ENCODE peak calls at places on chromosomes 6 and 20, in nine cellular contexts. U is ovary, C is transverse colon, V is K562, I is stomach, S is sigmoid colon, Y is H1, K is GM12878, R is upper lobe of left lung. X is an unnamed sample.

GRCh38 chr6:125983246-125983945 is 2.9 kb upstream of the TRMT11 start:
- DNase-seq in Y (no peak), S (no peak), R (no peak), I (no peak), V (no peak), U (no peak), C (no peak), K (no peak), X (no peak)

GRCh38 chr6:8513174-8513573 is 77.8 kb upstream of the SLC35B3 start:
- DNase-seq in S (no peak), K (no peak), V (no peak), Y (no peak), C (no peak), I (no peak), R (no peak), U (no peak), X (no peak)

GRCh38 chr6:25354078-25354940 is 75.1 kb downstream of the CARMIL1 start:
- DNase-seq in U (no peak), R (no peak), I (no peak), K (no peak), S (no peak), Y (no peak), V (no peak), C (no peak), X (no peak)

GRCh38 chr6:11062083-11062482 is 18.0 kb upstream of the ELOVL2 start:
- DNase-seq in I (no peak), C (no peak), K (no peak), Y (no peak), U (no peak), V (no peak), R (no peak), S (no peak), X (no peak)

GRCh38 chr20:61002090-61002489 is 250.0 kb upstream of the CDH4 start:
- DNase-seq in I (no peak), V (no peak), Y (no peak), C (no peak), U (no peak), K (no peak), R (no peak), S (no peak), X (no peak)

GRCh38 chr6:47651505-47651944 is 46.9 kb upstream of the ADGRF4 start:
- DNase-seq in S (no peak), U (no peak), V (no peak), C (no peak), I (no peak), K (no peak), Y (no peak), R (no peak), X (no peak)

GRCh38 chr6:166448432-166448831 is 65.7 kb upstream of the MPC1 start:
- DNase-seq in V (no peak), C (no peak), U (no peak), Y (no peak), K (no peak), R (no peak), S (no peak), I (peak), X (no peak)

GRCh38 chr6:150324044-150324443 is 44.8 kb upstream of the IYD start:
- DNase-seq in C (no peak), I (no peak), V (no peak), R (no peak), U (no peak), Y (no peak), K (no peak), S (no peak), X (no peak)

GRCh38 chr6:133835901-133836300 is 53.0 kb upstream of the TCF21 start:
- DNase-seq in K (no peak), R (no peak), I (no peak), C (no peak), U (no peak), S (no peak), V (no peak), Y (no peak), X (no peak)

GRCh38 chr6:167760979-167761793 is 65.5 kb upstream of the AFDN start:
- DNase-seq in V (no peak), S (peak), Y (no peak), K (no peak), C (no peak), I (peak), U (peak), R (no peak), X (peak)

GRCh38 chr20:38168791-38169589 is 3.9 kb upstream of the TGM2 start:
- DNase-seq in U (no peak), Y (no peak), R (no peak), K (no peak), S (no peak), I (peak), V (no peak), C (no peak), X (no peak)

GRCh38 chr6:40409143-40409542 is 178.0 kb downstream of the LRFN2 start:
- DNase-seq in C (no peak), R (no peak), I (no peak), U (no peak), Y (no peak), V (no peak), K (no peak), S (no peak), X (no peak)

GRCh38 chr20:23332467-23332866 is 18.1 kb upstream of the NXT1 start:
- DNase-seq in C (no peak), V (no peak), K (no peak), Y (no peak), U (no peak), S (peak), R (no peak), I (no peak), X (no peak)

GRCh38 chr6:90304308-90304707 is 7.7 kb upstream of the BACH2 start:
- DNase-seq in S (no peak), K (no peak), C (no peak), V (no peak), I (no peak), Y (no peak), R (no peak), U (no peak), X (no peak)

GRCh38 chr6:37699138-37699766 is 1.6 kb upstream of the MDGA1 start:
- DNase-seq in C (peak), R (peak), U (no peak), K (no peak), S (no peak), I (peak), V (no peak), Y (no peak), X (no peak)

GRCh38 chr6:135266675-135267074 is 85.6 kb downstream of the MYB start:
- DNase-seq in R (no peak), I (no peak), Y (no peak), S (no peak), U (no peak), K (no peak), V (no peak), C (peak), X (no peak)

GRCh38 chr6:6825153-6825847 is 236.8 kb downstream of the LY86 start:
- DNase-seq in U (no peak), Y (no peak), C (peak), I (peak), V (no peak), R (no peak), K (no peak), S (no peak), X (no peak)

GRCh38 chr6:52285174-52286068 is 879 bp upstream of the MCM3 start:
- DNase-seq in K (no peak), S (no peak), V (peak), I (no peak), R (no peak), C (no peak), Y (no peak), U (no peak), X (no peak)

GRCh38 chr6:96186516-96187195 is 170.9 kb downstream of the FUT9 start:
- DNase-seq in R (no peak), V (no peak), C (no peak), S (no peak), U (no peak), K (no peak), I (no peak), Y (no peak), X (no peak)

GRCh38 chr6:150320450-150320849 is 48.4 kb upstream of the IYD start:
- DNase-seq in R (no peak), I (peak), C (no peak), V (no peak), Y (no peak), K (no peak), S (no peak), U (peak), X (no peak)

GRCh38 chr6:157941101-157941863 is 40.4 kb upstream of the SYNJ2 start:
- DNase-seq in U (no peak), Y (no peak), S (no peak), K (no peak), I (no peak), R (no peak), C (no peak), V (no peak), X (no peak)

GRCh38 chr6:66522864-66523263 is 815.8 kb upstream of the EYS start:
- DNase-seq in I (no peak), U (no peak), R (no peak), V (no peak), C (no peak), S (no peak), Y (no peak), K (no peak), X (no peak)

GRCh38 chr20:3420211-3420707 is 12.8 kb upstream of the DNAAF9 start:
- DNase-seq in K (peak), Y (no peak), V (no peak), U (no peak), S (peak), R (no peak), C (peak), I (no peak), X (no peak)

GRCh38 chr6:140264451-140264850 is 890.0 kb upstream of the CITED2 start:
- DNase-seq in K (no peak), I (no peak), V (no peak), Y (no peak), U (no peak), S (no peak), R (no peak), C (no peak), X (no peak)

GRCh38 chr6:110357696-110358535 is at the start of gene METTL24:
- DNase-seq in C (no peak), Y (no peak), K (no peak), V (no peak), R (peak), I (peak), U (peak), S (no peak), X (no peak)

GRCh38 chr20:18986146-18986830 is 172.7 kb downstream of the SCP2D1 start:
- DNase-seq in C (no peak), S (no peak), V (no peak), K (no peak), Y (no peak), U (peak), I (no peak), R (no peak), X (no peak)

GRCh38 chr20:62177307-62177706 is 5.5 kb upstream of the MTG2 start:
- DNase-seq in K (no peak), S (no peak), C (no peak), I (no peak), U (no peak), Y (no peak), R (no peak), V (no peak), X (no peak)

GRCh38 chr6:16718301-16718700 is 43.0 kb downstream of the ATXN1 start:
- DNase-seq in V (no peak), I (no peak), S (no peak), K (no peak), Y (no peak), R (no peak), U (no peak), C (no peak), X (no peak)

DNA sequence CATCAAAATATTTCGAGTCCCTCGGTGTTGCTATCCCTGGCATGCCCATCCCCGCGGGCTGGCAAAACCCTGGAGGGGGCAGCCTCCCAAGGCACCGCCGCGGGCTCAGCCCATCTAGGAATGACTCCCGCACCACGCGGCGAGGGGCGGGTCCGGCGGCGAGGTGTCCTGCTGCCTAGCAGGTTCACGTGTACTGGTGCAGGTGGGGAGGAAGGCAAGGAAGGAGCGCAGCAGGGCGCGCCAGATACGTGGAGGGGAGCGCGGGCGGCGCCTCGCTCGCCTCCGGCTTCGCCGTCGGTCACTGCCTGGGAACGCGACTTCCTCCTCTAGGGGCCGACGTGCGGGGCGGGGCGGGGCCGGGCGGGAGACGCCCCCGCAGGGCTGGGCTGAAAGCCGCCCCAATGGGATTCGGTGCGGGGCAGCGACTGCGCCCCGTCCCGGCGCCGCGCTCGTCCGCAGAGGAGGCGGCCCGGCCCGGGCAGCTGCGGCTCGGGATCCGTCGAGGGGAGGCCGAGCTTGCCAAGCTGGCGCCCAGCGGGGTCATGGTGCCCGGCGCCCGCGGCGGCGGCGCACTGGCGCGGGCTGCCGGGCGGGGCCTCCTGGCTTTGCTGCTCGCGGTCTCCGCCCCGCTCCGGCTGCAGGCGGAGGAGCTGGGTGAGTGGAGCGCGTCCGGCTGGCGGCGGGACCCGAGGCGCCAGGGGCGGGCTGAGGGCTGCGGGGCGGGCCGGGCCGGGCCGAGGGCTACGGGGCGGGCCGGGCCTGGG is at the start of gene DCBLD1:
- DNase-seq in I (peak), K (no peak), S (peak), C (peak), R (peak), Y (no peak), V (peak), U (peak), X (peak)
- TF ChIP-seq POLR2A in I (no peak), K (peak), S (no peak), C (peak), R (no peak), Y (no peak), V (no peak), U (no peak), X (peak)

DNA sequence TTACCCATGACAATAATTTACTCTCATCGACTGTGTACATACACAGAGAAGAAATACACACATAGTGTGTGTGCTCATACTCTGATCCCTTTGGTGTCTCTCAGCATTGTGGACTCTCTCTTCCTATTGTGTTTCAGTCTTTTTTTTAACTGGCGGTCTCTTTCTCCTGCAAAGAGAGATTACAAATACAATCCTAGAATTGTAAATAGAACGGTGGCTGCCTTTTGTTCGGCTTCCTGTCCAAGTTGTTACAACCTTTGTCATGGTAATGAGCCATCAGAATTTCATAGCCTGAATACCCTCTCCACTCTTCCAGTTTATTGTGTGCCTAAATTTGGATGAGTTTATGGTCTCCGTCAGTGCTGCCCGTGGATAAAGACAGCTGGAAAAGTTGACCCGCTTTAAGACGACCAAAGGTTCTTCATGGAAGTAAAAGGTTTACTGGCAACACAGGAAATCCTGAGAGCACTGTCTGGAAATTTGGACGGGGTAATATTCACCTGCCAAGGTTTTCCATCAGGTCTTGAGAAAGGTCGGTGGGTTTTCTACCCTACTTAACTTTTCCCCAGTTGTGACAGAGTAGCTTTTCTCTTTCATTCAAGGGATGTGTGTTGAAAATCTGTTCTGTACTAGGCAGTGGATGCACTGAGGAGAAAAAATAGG is 263.8 kb downstream of the CD83 start:
- DNase-seq in Y (no peak), C (no peak), V (no peak), I (no peak), K (no peak), S (no peak), U (no peak), R (no peak), X (no peak)
- TF ChIP-seq EP300 in Y (peak), C (no peak), V (no peak), I (no peak), K (no peak), S (no peak), U (no peak), R (no peak), X (no peak)

DNA sequence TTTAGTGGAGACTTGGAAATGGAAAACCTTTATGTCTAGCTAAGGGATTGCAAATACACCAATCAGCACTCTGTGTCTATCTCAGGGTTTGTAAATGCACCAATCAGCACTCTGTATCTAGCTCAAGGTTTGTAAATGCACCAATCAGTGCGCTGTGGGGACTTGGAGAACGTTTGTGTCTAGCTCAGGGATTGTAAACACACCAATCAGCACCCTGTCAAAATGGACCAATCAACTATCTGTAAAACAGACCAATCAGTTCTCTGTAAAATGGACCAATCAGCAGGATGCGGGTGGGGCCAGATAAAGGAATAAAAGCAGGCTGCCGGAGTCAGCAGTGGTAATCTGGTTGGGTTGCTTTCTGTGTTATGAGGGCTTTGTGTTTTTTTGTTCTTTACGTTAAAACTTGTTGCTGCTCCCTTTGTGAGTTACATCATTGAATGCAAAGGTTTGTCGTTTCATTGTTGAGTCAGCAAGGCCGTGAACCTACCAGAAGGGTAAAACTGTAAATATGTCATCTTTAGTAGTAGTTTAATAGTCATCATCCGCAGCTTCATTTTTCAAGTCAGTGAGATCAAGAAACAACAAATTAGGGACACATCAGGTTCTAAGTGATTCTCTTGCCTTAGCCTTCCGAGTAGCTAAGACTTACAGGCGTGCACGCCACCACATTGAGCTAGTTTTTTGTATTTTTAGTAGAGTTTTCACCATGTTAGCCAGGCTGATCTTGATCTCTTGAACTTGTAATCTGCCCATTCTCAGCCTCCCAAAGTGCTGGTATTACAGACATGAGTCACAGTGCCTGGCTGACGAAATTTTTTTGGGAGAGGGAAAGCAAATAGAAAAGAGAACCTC is 22.7 kb upstream of the NUP153 start:
- DNase-seq in I (no peak), S (no peak), K (no peak), C (no peak), V (no peak), Y (no peak), R (no peak), U (no peak), X (no peak)
- TF ChIP-seq POLR2A in I (no peak), S (no peak), K (no peak), C (no peak), V (no peak), Y (no peak), R (no peak), U (no peak), X (no peak)

DNA sequence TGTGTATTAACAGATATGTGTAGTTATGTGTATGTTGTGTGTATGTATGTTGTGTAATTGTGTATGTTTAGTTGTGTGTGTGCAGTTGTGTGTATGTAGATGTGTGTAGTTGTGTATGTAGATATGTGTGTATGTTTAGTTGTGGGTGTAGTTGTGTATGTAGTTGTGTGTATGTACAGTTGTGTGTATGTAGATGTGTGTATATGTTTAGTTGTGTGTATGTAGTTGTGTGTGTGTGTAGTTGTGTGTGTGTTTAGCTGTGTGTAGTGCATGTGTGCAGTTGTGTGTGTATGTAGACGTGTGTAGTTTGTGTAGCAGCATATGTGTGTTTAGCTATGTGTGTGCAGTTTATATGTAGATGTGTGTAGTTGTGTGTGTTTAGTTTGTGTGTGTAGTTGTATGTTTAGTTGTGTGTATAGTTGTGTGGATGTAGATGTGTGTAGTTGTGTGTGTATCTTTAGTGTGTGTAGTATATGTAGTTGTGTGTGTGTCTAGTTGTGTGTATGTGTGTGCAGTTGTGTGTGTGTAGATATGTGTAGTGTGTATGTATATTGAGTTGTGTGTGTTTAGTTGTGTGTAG is 16.3 kb downstream of the SIRT5 start:
- DNase-seq in Y (no peak), C (no peak), R (no peak), U (no peak), V (no peak), K (no peak), I (no peak), S (no peak), X (no peak)
- TF ChIP-seq EP300 in Y (no peak), C (no peak), R (no peak), U (no peak), V (no peak), K (no peak), I (no peak), S (no peak), X (no peak)

GRCh38 chr6:73585566-73586415 is 65.0 kb upstream of the EEF1A1 start:
- DNase-seq in I (peak), K (peak), V (peak), S (no peak), R (no peak), Y (no peak), C (peak), U (peak), X (peak)

GRCh38 chr6:73580247-73581149 is 59.7 kb upstream of the EEF1A1 start:
- DNase-seq in I (peak), V (peak), K (peak), R (peak), U (peak), S (peak), C (peak), Y (peak), X (peak)

GRCh38 chr6:73581293-73581692 is 60.5 kb upstream of the EEF1A1 start:
- DNase-seq in S (no peak), U (no peak), R (no peak), Y (no peak), K (no peak), C (no peak), V (no peak), I (no peak), X (no peak)

GRCh38 chr6:73586416-73586974 is 65.7 kb upstream of the EEF1A1 start:
- DNase-seq in K (peak), R (no peak), S (no peak), I (no peak), V (no peak), Y (no peak), C (no peak), U (peak), X (peak)
- TF ChIP-seq POLR2A in K (no peak), R (no peak), S (no peak), I (no peak), V (no peak), Y (no peak), C (no peak), U (no peak), X (no peak)